ENCODE peak calls at places on chromosomes 7 and 10, in eight cellular contexts. U is brain microvascular endothelial cell, X is endodermal cell, A is tibial nerve, N is small intestine, F is skeletal muscle cell, G is cardiac muscle cell, W is kidney epithelial cell. H is an unnamed sample.

GRCh38 chr10:121994429-121994881 is 5.5 kb downstream of the TACC2 start:
- DNase-seq in X (peak), N (peak), U (no peak), A (peak), F (no peak), G (no peak), W (no peak), H (no peak)

GRCh38 chr7:155266440-155266839 is 31.2 kb upstream of the INSIG1 start:
- DNase-seq in G (no peak), F (no peak), U (no peak), N (no peak), A (no peak), W (no peak), X (no peak), H (no peak)

GRCh38 chr7:7719235-7719634 is 828 bp upstream of the RPA3 start:
- DNase-seq in W (peak), A (peak), N (peak), G (peak), U (peak), F (peak), X (no peak), H (peak)

GRCh38 chr7:104859754-104860426 is 154.1 kb upstream of the KMT2E start:
- DNase-seq in X (no peak), G (no peak), F (no peak), A (no peak), W (no peak), N (no peak), U (no peak), H (no peak)

GRCh38 chr7:140214075-140214684 is 37.4 kb upstream of the KDM7A start:
- DNase-seq in X (no peak), U (no peak), N (peak), G (peak), W (peak), A (peak), F (no peak), H (peak)

GRCh38 chr10:12140038-12140437 is 10.6 kb downstream of the SEC61A2 start:
- DNase-seq in A (no peak), X (no peak), G (no peak), W (no peak), F (no peak), U (no peak), N (no peak), H (no peak)

GRCh38 chr10:113960617-113961260 is 82.9 kb upstream of the ADRB1 start:
- DNase-seq in X (peak), U (no peak), G (no peak), W (peak), A (no peak), F (no peak), N (peak), H (peak)

GRCh38 chr7:50214771-50215170 is 89.7 kb upstream of the IKZF1 start:
- DNase-seq in X (no peak), A (no peak), F (no peak), G (no peak), N (no peak), U (no peak), W (no peak), H (no peak)

GRCh38 chr7:98872328-98872924 is 2.6 kb upstream of the TMEM130 start:
- DNase-seq in X (peak), U (no peak), A (no peak), F (no peak), W (no peak), G (no peak), N (peak), H (no peak)

GRCh38 chr7:22867589-22867988 is 44.9 kb upstream of the TOMM7 start:
- DNase-seq in U (no peak), A (no peak), G (no peak), N (no peak), W (no peak), F (no peak), X (no peak), H (no peak)

GRCh38 chr7:27155816-27156507 is 513 bp downstream of the HOXA7 start:
- DNase-seq in X (peak), F (no peak), G (no peak), W (no peak), N (no peak), U (no peak), A (no peak), H (no peak)

GRCh38 chr7:158561659-158562058 is 26.0 kb downstream of the PTPRN2 start:
- DNase-seq in U (no peak), W (no peak), N (no peak), X (no peak), G (no peak), A (no peak), F (no peak), H (no peak)

GRCh38 chr7:69508736-69509135 is 89.5 kb upstream of the AUTS2 start:
- DNase-seq in F (no peak), X (peak), A (no peak), U (no peak), W (no peak), N (no peak), G (no peak), H (no peak)

GRCh38 chr10:404341-404740 is 269.1 kb downstream of the ZMYND11 start:
- DNase-seq in A (no peak), W (no peak), X (peak), N (no peak), F (no peak), U (peak), G (peak), H (peak)

DNA sequence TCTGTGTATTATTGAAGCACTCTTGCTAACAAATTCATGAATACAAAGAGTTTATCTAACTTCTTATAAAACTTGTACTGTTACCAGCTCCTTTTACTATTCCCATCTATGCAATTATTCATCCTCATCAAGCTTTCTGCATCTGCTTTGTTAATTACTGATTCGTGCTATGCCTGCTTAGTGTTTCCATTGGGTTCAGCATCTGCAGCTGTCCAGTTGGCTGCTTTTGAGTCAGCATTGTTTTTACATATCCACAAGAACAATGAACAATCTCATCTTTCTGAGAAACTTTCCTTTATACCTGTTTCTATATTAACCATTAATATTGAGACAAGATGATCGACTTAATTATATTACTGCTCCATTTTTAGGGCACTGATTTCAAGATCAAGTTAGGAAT is 19.6 kb upstream of the ANLN start:
- DNase-seq in W (no peak), A (no peak), G (no peak), F (no peak), X (no peak), N (no peak), U (no peak), H (no peak)
- H3K4me3 ChIP-seq in W (no peak), A (no peak), G (no peak), F (no peak), X (no peak), N (no peak), U (no peak), H (no peak)

GRCh38 chr7:150515248-150515647 is 576 bp downstream of the GIMAP7 start:
- DNase-seq in N (no peak), U (no peak), W (no peak), F (no peak), G (no peak), X (no peak), A (no peak), H (no peak)

GRCh38 chr7:150514748-150515222 is at the start of gene GIMAP7:
- DNase-seq in G (no peak), U (no peak), A (no peak), X (no peak), F (no peak), W (no peak), N (peak), H (no peak)

GRCh38 chr7:150511039-150511438 is 3.6 kb upstream of the GIMAP7 start:
- DNase-seq in U (no peak), X (no peak), G (no peak), W (no peak), N (no peak), F (no peak), A (no peak), H (no peak)

GRCh38 chr7:150515752-150516151 is 1.1 kb downstream of the GIMAP7 start:
- DNase-seq in U (no peak), A (no peak), F (no peak), N (no peak), X (no peak), G (no peak), W (no peak), H (no peak)

DNA sequence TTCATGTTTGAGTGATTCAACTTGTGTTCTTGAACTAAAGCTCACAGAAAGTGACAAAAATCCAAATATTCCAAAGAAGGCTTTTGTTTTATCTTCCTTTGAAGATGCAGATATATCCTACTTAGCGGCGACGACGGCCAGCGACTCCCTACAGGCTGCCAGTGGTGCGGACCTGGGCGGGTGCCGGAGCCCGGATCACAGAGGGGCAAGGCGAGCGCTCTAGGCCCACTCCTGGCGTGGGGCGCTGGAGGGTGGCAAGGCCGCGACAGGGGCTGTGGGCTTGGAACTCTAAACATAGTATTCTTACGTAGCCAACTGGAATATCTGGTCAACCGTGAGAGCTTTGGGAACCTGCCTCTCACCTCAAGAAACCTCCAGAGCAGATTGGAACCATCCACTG is 914 bp upstream of the GIMAP7 start:
- DNase-seq in U (no peak), G (no peak), F (no peak), N (no peak), W (no peak), A (no peak), X (no peak), H (no peak)
- H3K4me3 ChIP-seq in U (no peak), G (no peak), F (no peak), N (no peak), W (no peak), A (peak), X (no peak), H (no peak)

GRCh38 chr10:44261710-44262455 is 123.0 kb downstream of the CXCL12 start:
- DNase-seq in W (no peak), A (no peak), F (no peak), N (no peak), U (peak), X (no peak), G (peak), H (peak)
- H3K4me3 ChIP-seq in W (no peak), A (no peak), F (no peak), N (no peak), U (no peak), X (no peak), G (no peak), H (no peak)

DNA sequence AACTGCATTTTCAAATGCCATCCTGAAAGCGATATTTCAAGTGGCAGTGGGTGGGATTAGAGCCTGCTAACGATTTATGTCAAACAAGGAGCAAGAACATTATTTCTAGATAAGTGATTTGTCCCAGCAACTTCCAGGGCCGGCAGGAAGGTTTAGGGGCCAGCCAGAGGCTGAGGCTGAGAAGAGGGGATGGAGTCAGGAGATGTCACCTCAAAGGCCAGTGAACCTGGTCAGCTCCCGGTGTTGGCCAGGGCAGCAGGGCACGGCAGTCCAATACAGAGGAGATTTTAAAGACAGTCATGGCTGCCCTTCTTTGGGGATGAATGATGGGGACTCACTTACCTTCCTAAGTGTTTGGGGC is 105.7 kb upstream of the PPIF start:
- DNase-seq in A (no peak), W (no peak), F (no peak), X (peak), G (no peak), U (no peak), N (no peak), H (no peak)
- H3K4me3 ChIP-seq in A (peak), W (no peak), F (no peak), X (peak), G (no peak), U (no peak), N (no peak), H (no peak)

DNA sequence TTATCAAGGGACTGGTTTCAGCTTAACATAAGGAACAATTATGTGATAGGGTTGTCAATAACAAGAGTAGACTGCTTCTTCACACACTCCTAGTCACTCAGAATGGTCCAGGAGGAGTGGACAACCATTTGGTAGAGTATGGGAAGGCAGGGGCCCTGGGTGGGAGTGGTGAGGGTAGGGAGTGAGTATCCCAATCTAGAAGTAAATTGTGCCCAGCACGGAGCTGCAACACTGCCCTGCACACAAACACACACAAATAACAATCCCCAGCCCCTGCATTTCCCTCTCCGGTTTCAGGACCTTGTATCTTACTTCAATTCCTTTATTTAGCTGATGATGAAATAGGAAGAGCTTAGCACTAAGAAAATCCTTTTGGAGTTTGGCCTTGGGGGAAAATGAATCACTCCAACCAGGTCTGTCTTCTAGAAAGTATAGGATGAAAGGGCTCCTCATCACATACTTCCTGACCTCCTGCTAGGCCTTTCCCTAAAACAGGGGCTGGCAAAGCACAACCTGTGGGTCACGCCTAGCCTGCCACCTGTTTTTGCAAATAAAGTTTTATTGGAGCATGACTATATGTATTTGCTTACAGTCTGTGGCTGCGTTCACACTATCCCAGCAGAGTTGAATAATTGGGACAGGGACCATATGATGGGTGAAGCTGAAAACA is 110.7 kb downstream of the EGFR start:
- DNase-seq in W (no peak), G (peak), X (no peak), U (no peak), N (no peak), F (no peak), A (no peak), H (peak)
- H3K4me3 ChIP-seq in W (no peak), G (no peak), X (no peak), U (no peak), N (no peak), F (no peak), A (no peak), H (no peak)

DNA sequence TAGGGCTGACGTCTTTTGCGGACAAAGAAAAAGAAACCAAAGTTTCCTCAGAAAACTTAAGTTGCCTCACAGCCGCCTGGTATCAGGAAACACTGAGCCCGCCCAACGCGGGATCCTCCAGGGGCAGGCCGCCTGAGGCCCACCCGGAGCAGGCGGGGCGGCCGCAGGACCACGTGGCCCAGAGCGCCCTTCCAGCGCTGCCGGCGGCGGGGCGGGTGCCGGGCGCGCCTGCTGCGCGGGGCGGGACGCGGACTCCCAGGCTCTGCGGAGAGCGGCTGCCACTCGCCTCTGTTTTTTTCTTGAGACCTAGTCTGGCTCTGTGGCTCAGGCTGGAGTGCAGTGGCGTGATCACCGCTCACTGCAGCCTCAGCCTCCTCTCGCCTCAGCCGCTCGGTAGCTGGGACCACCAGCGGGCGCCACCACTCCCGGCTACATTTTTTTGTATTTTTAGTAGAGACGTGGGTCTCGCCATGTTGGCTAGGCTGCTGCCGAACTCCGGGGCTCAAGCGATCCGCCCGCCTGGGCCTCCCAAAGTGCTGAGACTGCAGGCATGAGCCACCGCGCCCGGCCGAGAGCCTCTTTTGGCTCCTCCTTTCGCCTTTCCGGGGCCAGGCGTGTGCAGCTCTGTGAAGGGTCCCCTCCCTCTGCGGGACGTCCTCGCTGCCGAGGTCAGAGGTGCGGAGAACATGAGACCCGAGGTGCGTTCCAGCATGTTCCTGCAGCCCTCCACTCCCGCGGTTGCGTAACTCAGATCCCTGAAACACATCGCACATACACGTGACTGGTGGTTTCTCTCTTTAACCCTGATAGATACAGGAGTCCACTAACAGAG is 11.6 kb upstream of the HNRNPF start:
- DNase-seq in N (peak), F (peak), A (peak), G (peak), W (no peak), U (peak), X (peak), H (peak)
- H3K4me3 ChIP-seq in N (peak), F (peak), A (peak), G (peak), W (peak), U (peak), X (peak), H (peak)

GRCh38 chr10:97633921-97634320 is 621 bp upstream of the MORN4 start:
- DNase-seq in G (peak), A (no peak), F (no peak), U (no peak), X (peak), W (no peak), N (peak), H (no peak)
- H3K4me3 ChIP-seq in G (peak), A (peak), F (peak), U (peak), X (peak), W (no peak), N (no peak), H (peak)

GRCh38 chr7:120993011-120993574 is 4.6 kb downstream of the CPED1 start:
- DNase-seq in G (no peak), X (no peak), N (no peak), U (no peak), F (no peak), A (no peak), W (no peak), H (no peak)

GRCh38 chr7:120994512-120995363 is 6.2 kb downstream of the CPED1 start:
- DNase-seq in F (no peak), W (no peak), U (no peak), A (no peak), N (no peak), X (no peak), G (no peak), H (no peak)

GRCh38 chr7:120992272-120993010 is 3.9 kb downstream of the CPED1 start:
- DNase-seq in U (no peak), A (no peak), F (no peak), W (no peak), N (no peak), X (no peak), G (no peak), H (no peak)

GRCh38 chr7:120995659-120996058 is 7.1 kb downstream of the CPED1 start:
- DNase-seq in U (no peak), A (no peak), G (no peak), F (no peak), X (no peak), N (no peak), W (no peak), H (no peak)

GRCh38 chr7:120993575-120994191 is 5.2 kb downstream of the CPED1 start:
- DNase-seq in W (no peak), X (no peak), G (no peak), F (no peak), U (no peak), A (no peak), N (no peak), H (peak)
- H3K4me3 ChIP-seq in W (no peak), X (no peak), G (no peak), F (no peak), U (no peak), A (no peak), N (no peak), H (no peak)

GRCh38 chr10:48601789-48602188 is 3.1 kb downstream of the ARHGAP22 start:
- DNase-seq in G (no peak), F (no peak), U (no peak), X (no peak), A (no peak), W (no peak), N (no peak), H (no peak)

GRCh38 chr10:48598936-48599829 is 5.7 kb downstream of the ARHGAP22 start:
- DNase-seq in N (no peak), G (no peak), U (no peak), F (no peak), A (no peak), X (no peak), W (no peak), H (no peak)

GRCh38 chr10:48599830-48600134 is 5.1 kb downstream of the ARHGAP22 start:
- DNase-seq in F (no peak), A (no peak), W (no peak), N (no peak), U (no peak), X (no peak), G (no peak), H (no peak)

GRCh38 chr10:48602401-48603135 is 2.3 kb downstream of the ARHGAP22 start:
- DNase-seq in U (no peak), N (no peak), A (no peak), X (no peak), G (no peak), W (no peak), F (no peak), H (no peak)

GRCh38 chr10:48600645-48601505 is 4.0 kb downstream of the ARHGAP22 start:
- DNase-seq in F (no peak), A (no peak), X (no peak), N (no peak), U (no peak), W (no peak), G (no peak), H (no peak)
- H3K4me3 ChIP-seq in F (no peak), A (no peak), X (no peak), N (no peak), U (no peak), W (no peak), G (no peak), H (no peak)

GRCh38 chr10:81876253-81876731 is 1.3 kb downstream of the NRG3 start:
- DNase-seq in F (no peak), N (no peak), G (peak), X (peak), U (no peak), W (no peak), A (no peak), H (no peak)

GRCh38 chr10:81886939-81887338 is 11.9 kb downstream of the NRG3 start:
- DNase-seq in U (no peak), W (no peak), N (no peak), A (no peak), F (no peak), X (no peak), G (no peak), H (no peak)

GRCh38 chr10:81885491-81885890 is 10.5 kb downstream of the NRG3 start:
- DNase-seq in U (no peak), W (no peak), F (no peak), X (no peak), A (no peak), G (no peak), N (no peak), H (no peak)

GRCh38 chr10:81884856-81885255 is 9.9 kb downstream of the NRG3 start:
- DNase-seq in A (no peak), W (no peak), G (no peak), N (no peak), F (no peak), X (no peak), U (no peak), H (no peak)

DNA sequence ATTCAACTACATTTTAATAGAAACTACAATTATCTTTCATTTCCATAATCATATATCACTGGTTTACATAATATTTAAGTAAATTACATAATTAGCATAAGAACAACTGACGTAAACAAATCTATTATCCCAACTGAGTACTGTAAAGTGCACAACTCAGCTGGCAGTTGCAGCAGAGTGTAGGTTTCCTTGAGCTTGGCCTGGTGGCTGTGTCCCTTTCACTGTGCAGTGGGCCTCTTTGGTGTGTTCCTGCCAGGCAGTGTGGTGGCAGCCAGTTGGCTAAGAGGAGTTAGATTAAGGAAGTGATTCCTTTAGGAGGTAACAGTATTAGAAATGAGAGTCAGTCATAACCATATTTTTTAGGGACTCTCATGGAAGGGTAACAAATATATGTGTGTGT is 7.0 kb downstream of the NRG3 start:
- DNase-seq in U (no peak), N (no peak), W (no peak), X (no peak), A (no peak), F (no peak), G (no peak), H (no peak)
- H3K4me3 ChIP-seq in U (no peak), N (no peak), W (no peak), X (no peak), A (no peak), F (no peak), G (no peak), H (no peak)

H was measured in astrocyte.